ENCODE peak calls at places on chromosomes 3 and 15, in six cellular contexts. P is T follicular helper cell; B is HFFc6; T is kidney tubule cell; Y is NCI-H345; E is stimulated activated naive CD4-positive, alpha-beta T cell. C is an unnamed sample.

GRCh38 chr3:188671941-188672340 is 499.8 kb upstream of the TPRG1 start:
- DNase-seq in P (no peak), B (no peak), T (no peak), Y (no peak), E (no peak), C (no peak)

GRCh38 chr3:120552184-120553020 is 43.7 kb upstream of the NDUFB4 start:
- DNase-seq in P (no peak), B (no peak), T (no peak), Y (no peak), E (no peak), C (no peak)

GRCh38 chr3:182829761-182830405 is 36.6 kb downstream of the ATP11B start:
- DNase-seq in P (no peak), B (no peak), T (no peak), Y (no peak), E (no peak), C (no peak)

GRCh38 chr3:117408811-117409210 is 699.2 kb downstream of the TUSC7 start:
- DNase-seq in P (no peak), B (no peak), T (no peak), Y (no peak), E (no peak), C (no peak)

GRCh38 chr3:38579551-38580449 is 69.7 kb downstream of the SCN5A start:
- DNase-seq in P (no peak), B (no peak), T (peak; percentile 14), Y (no peak), E (no peak), C (no peak)

GRCh38 chr15:74725845-74726773 is 781 bp upstream of the CYP1A1 start:
- DNase-seq in P (peak; percentile 27), B (no peak), T (no peak), Y (peak; percentile 17), E (peak; percentile 38), C (no peak)

GRCh38 chr3:160023476-160023875 is 34.8 kb downstream of the IL12A start:
- DNase-seq in P (no peak), B (peak; percentile 57), T (no peak), Y (no peak), E (no peak), C (no peak)

GRCh38 chr3:116384717-116385116 is 60.6 kb downstream of the LSAMP start:
- DNase-seq in P (no peak), B (no peak), T (no peak), Y (no peak), E (no peak), C (no peak)

GRCh38 chr3:118801899-118802298 is 232.7 kb downstream of the IGSF11 start:
- DNase-seq in P (no peak), B (no peak), T (no peak), Y (no peak), E (no peak), C (no peak)

C was measured in kidney epithelial cell.